ENCODE peak calls at places on chromosome 10, in six cellular contexts. One of them, this sample, is unnamed.
A peak's percentile ranks its signal among the peaks of the same experiment; 100 is the strongest.

GRCh38 chr10:118349235-118349634 is 7.1 kb upstream of the FAM204A start:
- DNase-seq in prostate gland: no peak
- DNase-seq in body of pancreas: no peak
- DNase-seq in upper lobe of right lung: no peak
- DNase-seq in lower lobe of right lung: no peak
- DNase-seq in fibroblast of mammary gland: no peak
- DNase-seq in this sample: no peak

GRCh38 chr10:22389856-22390589 is 44.7 kb downstream of the SPAG6 start:
- DNase-seq in prostate gland: no peak
- DNase-seq in body of pancreas: no peak
- DNase-seq in upper lobe of right lung: no peak
- DNase-seq in lower lobe of right lung: no peak
- DNase-seq in fibroblast of mammary gland: no peak
- DNase-seq in this sample: no peak

GRCh38 chr10:86060386-86061280 is 306.0 kb downstream of the GRID1 start:
- DNase-seq in prostate gland: no peak
- DNase-seq in body of pancreas: no peak
- DNase-seq in upper lobe of right lung: no peak
- DNase-seq in lower lobe of right lung: no peak
- DNase-seq in fibroblast of mammary gland: no peak
- DNase-seq in this sample: no peak

GRCh38 chr10:28592953-28593352 is 60.0 kb downstream of the WAC start:
- DNase-seq in prostate gland: no peak
- DNase-seq in body of pancreas: no peak
- DNase-seq in upper lobe of right lung: no peak
- DNase-seq in lower lobe of right lung: no peak
- DNase-seq in fibroblast of mammary gland: peak; percentile 77
- DNase-seq in this sample: no peak

GRCh38 chr10:69759641-69760040 is 42.1 kb upstream of the COL13A1 start:
- DNase-seq in prostate gland: no peak
- DNase-seq in body of pancreas: no peak
- DNase-seq in upper lobe of right lung: no peak
- DNase-seq in lower lobe of right lung: no peak
- DNase-seq in fibroblast of mammary gland: no peak
- DNase-seq in this sample: no peak

GRCh38 chr10:113261130-113261529 is 291.7 kb upstream of the HABP2 start:
- DNase-seq in prostate gland: no peak
- DNase-seq in body of pancreas: no peak
- DNase-seq in upper lobe of right lung: no peak
- DNase-seq in lower lobe of right lung: no peak
- DNase-seq in fibroblast of mammary gland: no peak
- DNase-seq in this sample: no peak

GRCh38 chr10:68231106-68231901 is 609 bp downstream of the ATOH7 start:
- DNase-seq in prostate gland: peak; percentile 19
- DNase-seq in body of pancreas: peak; percentile 62
- DNase-seq in upper lobe of right lung: peak; percentile 82
- DNase-seq in lower lobe of right lung: peak; percentile 65
- DNase-seq in fibroblast of mammary gland: peak; percentile 58
- DNase-seq in this sample: no peak

GRCh38 chr10:12549297-12549696 is 199.9 kb downstream of the CAMK1D start:
- DNase-seq in prostate gland: no peak
- DNase-seq in body of pancreas: no peak
- DNase-seq in upper lobe of right lung: no peak
- DNase-seq in lower lobe of right lung: no peak
- DNase-seq in fibroblast of mammary gland: no peak
- DNase-seq in this sample: no peak

GRCh38 chr10:44926771-44927751 is 15.9 kb downstream of the TMEM72 start:
- DNase-seq in prostate gland: no peak
- DNase-seq in body of pancreas: no peak
- DNase-seq in upper lobe of right lung: no peak
- DNase-seq in lower lobe of right lung: no peak
- DNase-seq in fibroblast of mammary gland: peak; percentile 51
- DNase-seq in this sample: no peak

GRCh38 chr10:100370976-100371706 is 24.1 kb downstream of the SCD start:
- DNase-seq in prostate gland: peak; percentile 71
- DNase-seq in body of pancreas: peak; percentile 59
- DNase-seq in upper lobe of right lung: peak; percentile 88
- DNase-seq in lower lobe of right lung: peak; percentile 80
- DNase-seq in fibroblast of mammary gland: peak; percentile 90
- DNase-seq in this sample: peak; percentile 96

GRCh38 chr10:128897414-128897928 is 569.6 kb upstream of the MGMT start:
- DNase-seq in prostate gland: no peak
- DNase-seq in body of pancreas: no peak
- DNase-seq in upper lobe of right lung: no peak
- DNase-seq in lower lobe of right lung: no peak
- DNase-seq in fibroblast of mammary gland: no peak
- DNase-seq in this sample: no peak

GRCh38 chr10:51683031-51683830 is 16.2 kb downstream of the CSTF2T start:
- DNase-seq in prostate gland: no peak
- DNase-seq in body of pancreas: no peak
- DNase-seq in upper lobe of right lung: no peak
- DNase-seq in lower lobe of right lung: no peak
- DNase-seq in fibroblast of mammary gland: peak; percentile 81
- DNase-seq in this sample: no peak

GRCh38 chr10:68099736-68100135 is 9.6 kb upstream of the MYPN start:
- DNase-seq in prostate gland: no peak
- DNase-seq in body of pancreas: no peak
- DNase-seq in upper lobe of right lung: no peak
- DNase-seq in lower lobe of right lung: no peak
- DNase-seq in fibroblast of mammary gland: peak; percentile 85
- DNase-seq in this sample: no peak

GRCh38 chr10:70587045-70587658 is 15.4 kb downstream of the PRF1 start:
- DNase-seq in prostate gland: no peak
- DNase-seq in body of pancreas: no peak
- DNase-seq in upper lobe of right lung: no peak
- DNase-seq in lower lobe of right lung: no peak
- DNase-seq in fibroblast of mammary gland: no peak
- DNase-seq in this sample: peak; percentile 37

GRCh38 chr10:15720635-15721310 is 1.1 kb upstream of the ITGA8 start:
- DNase-seq in prostate gland: no peak
- DNase-seq in body of pancreas: no peak
- DNase-seq in upper lobe of right lung: no peak
- DNase-seq in lower lobe of right lung: no peak
- DNase-seq in fibroblast of mammary gland: no peak
- DNase-seq in this sample: no peak

GRCh38 chr10:15719899-15720634 is at the start of gene ITGA8:
- DNase-seq in prostate gland: peak; percentile 9
- DNase-seq in body of pancreas: no peak
- DNase-seq in upper lobe of right lung: peak; percentile 64
- DNase-seq in lower lobe of right lung: no peak
- DNase-seq in fibroblast of mammary gland: peak; percentile 39
- DNase-seq in this sample: no peak

GRCh38 chr10:15715619-15716227 is 4.0 kb downstream of the ITGA8 start:
- DNase-seq in prostate gland: no peak
- DNase-seq in body of pancreas: no peak
- DNase-seq in upper lobe of right lung: no peak
- DNase-seq in lower lobe of right lung: no peak
- DNase-seq in fibroblast of mammary gland: peak; percentile 38
- DNase-seq in this sample: no peak

GRCh38 chr10:15719062-15719898 is 442 bp downstream of the ITGA8 start:
- DNase-seq in prostate gland: no peak
- DNase-seq in body of pancreas: no peak
- DNase-seq in upper lobe of right lung: no peak
- DNase-seq in lower lobe of right lung: no peak
- DNase-seq in fibroblast of mammary gland: no peak
- DNase-seq in this sample: no peak

GRCh38 chr10:15718495-15719061 is 1.1 kb downstream of the ITGA8 start:
- DNase-seq in prostate gland: no peak
- DNase-seq in body of pancreas: no peak
- DNase-seq in upper lobe of right lung: no peak
- DNase-seq in lower lobe of right lung: no peak
- DNase-seq in fibroblast of mammary gland: no peak
- DNase-seq in this sample: no peak
- H3K4me3 ChIP-seq in prostate gland: peak overlapping the region; percentile 43
- H3K4me3 ChIP-seq in body of pancreas: no peak overlapping the region
- H3K4me3 ChIP-seq in upper lobe of right lung: peak overlapping the region; percentile 46
- H3K4me3 ChIP-seq in lower lobe of right lung: peak overlapping the region; percentile 60
- H3K4me3 ChIP-seq in fibroblast of mammary gland: no peak overlapping the region
- H3K4me3 ChIP-seq in this sample: no peak overlapping the region

DNA sequence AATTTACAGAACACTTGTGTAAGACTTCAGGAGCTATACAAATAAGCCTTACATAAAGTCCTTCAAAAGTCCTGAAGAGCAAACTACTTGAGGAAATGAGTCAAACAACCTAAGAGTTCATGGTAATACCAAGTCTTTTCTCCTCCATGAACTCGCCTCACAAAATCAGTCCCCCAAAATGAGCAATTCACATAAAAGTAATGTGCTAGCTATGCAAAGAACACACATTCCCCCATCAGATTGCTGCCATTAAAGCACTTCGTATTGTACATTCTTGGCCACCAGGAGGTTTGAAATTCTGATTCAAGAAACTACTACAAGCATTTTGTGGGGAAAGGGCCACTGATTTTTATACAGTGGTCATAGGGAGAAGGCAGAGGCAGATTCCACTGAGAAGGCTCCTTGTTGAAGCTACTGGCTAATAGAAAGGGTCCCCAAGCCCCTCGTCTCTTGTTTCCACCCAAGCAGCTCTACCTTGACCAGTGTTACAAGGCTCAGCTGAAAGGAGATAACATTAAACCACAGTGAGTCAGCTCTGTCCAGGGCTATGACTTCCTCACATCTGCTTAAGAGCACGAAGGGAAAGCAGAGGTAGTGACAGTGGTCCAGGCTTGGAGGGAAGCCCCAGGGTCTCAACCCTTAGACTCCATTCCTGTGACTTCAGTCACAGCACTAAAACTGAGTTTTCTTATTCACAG is 115.2 kb upstream of the CDK1 start:
- DNase-seq in prostate gland: no peak
- DNase-seq in body of pancreas: no peak
- DNase-seq in upper lobe of right lung: no peak
- DNase-seq in lower lobe of right lung: no peak
- DNase-seq in fibroblast of mammary gland: no peak
- DNase-seq in this sample: no peak
- TF ChIP-seq CTCF in prostate gland: no peak
- TF ChIP-seq CTCF in body of pancreas: no peak
- TF ChIP-seq CTCF in upper lobe of right lung: no peak
- TF ChIP-seq CTCF in lower lobe of right lung: no peak
- TF ChIP-seq CTCF in fibroblast of mammary gland: no peak
- TF ChIP-seq CTCF in this sample: no peak

GRCh38 chr10:1251769-1252168 is 195.6 kb downstream of the WDR37 start:
- DNase-seq in prostate gland: no peak
- DNase-seq in body of pancreas: no peak
- DNase-seq in upper lobe of right lung: no peak
- DNase-seq in lower lobe of right lung: no peak
- DNase-seq in fibroblast of mammary gland: no peak
- DNase-seq in this sample: peak; percentile 34
- H3K4me3 ChIP-seq in prostate gland: no peak overlapping the region
- H3K4me3 ChIP-seq in body of pancreas: no peak overlapping the region
- H3K4me3 ChIP-seq in upper lobe of right lung: no peak overlapping the region
- H3K4me3 ChIP-seq in lower lobe of right lung: no peak overlapping the region
- H3K4me3 ChIP-seq in fibroblast of mammary gland: no peak overlapping the region
- H3K4me3 ChIP-seq in this sample: no peak overlapping the region

GRCh38 chr10:123665371-123666286 is 526 bp upstream of the GPR26 start:
- DNase-seq in prostate gland: no peak
- DNase-seq in body of pancreas: no peak
- DNase-seq in upper lobe of right lung: peak; percentile 20
- DNase-seq in lower lobe of right lung: no peak
- DNase-seq in fibroblast of mammary gland: no peak
- DNase-seq in this sample: no peak

GRCh38 chr10:123666318-123667291 is at the start of gene GPR26:
- DNase-seq in prostate gland: no peak
- DNase-seq in body of pancreas: no peak
- DNase-seq in upper lobe of right lung: no peak
- DNase-seq in lower lobe of right lung: no peak
- DNase-seq in fibroblast of mammary gland: no peak
- DNase-seq in this sample: no peak

GRCh38 chr10:123663522-123663921 is 2.6 kb upstream of the GPR26 start:
- DNase-seq in prostate gland: no peak
- DNase-seq in body of pancreas: no peak
- DNase-seq in upper lobe of right lung: no peak
- DNase-seq in lower lobe of right lung: no peak
- DNase-seq in fibroblast of mammary gland: no peak
- DNase-seq in this sample: no peak
- TF ChIP-seq CTCF in prostate gland: no peak
- TF ChIP-seq CTCF in body of pancreas: no peak
- TF ChIP-seq CTCF in upper lobe of right lung: no peak
- TF ChIP-seq CTCF in lower lobe of right lung: no peak
- TF ChIP-seq CTCF in fibroblast of mammary gland: no peak
- TF ChIP-seq CTCF in this sample: no peak

DNA sequence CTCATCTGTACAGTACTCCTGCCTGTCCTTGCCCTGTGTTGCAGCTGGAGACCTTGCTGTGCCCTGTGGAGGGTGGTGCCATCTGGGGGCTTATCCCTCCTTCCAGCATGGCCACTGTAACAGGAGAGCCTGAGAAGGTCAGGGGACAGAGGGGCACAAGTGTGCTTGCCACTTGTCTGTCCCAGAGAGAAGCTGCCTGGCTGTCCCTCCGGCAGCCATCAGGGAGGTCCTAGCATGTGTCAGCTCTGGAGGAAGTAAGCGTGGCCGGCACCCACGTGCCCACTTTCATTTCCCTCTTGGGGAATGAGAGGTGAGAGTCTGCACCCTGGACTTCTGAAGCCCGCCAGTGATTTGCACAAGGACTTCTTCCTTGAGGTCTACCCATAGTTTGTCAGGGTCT is 97.0 kb upstream of the PPIF start:
- DNase-seq in prostate gland: no peak
- DNase-seq in body of pancreas: no peak
- DNase-seq in upper lobe of right lung: peak; percentile 84
- DNase-seq in lower lobe of right lung: peak; percentile 87
- DNase-seq in fibroblast of mammary gland: no peak
- DNase-seq in this sample: peak; percentile 94
- H3K4me3 ChIP-seq in prostate gland: no peak overlapping the region
- H3K4me3 ChIP-seq in body of pancreas: no peak overlapping the region
- H3K4me3 ChIP-seq in upper lobe of right lung: no peak overlapping the region
- H3K4me3 ChIP-seq in lower lobe of right lung: no peak overlapping the region
- H3K4me3 ChIP-seq in fibroblast of mammary gland: no peak overlapping the region
- H3K4me3 ChIP-seq in this sample: no peak overlapping the region

GRCh38 chr10:13847201-13847631 is 260.5 kb downstream of the PRPF18 start:
- DNase-seq in prostate gland: no peak
- DNase-seq in body of pancreas: no peak
- DNase-seq in upper lobe of right lung: no peak
- DNase-seq in lower lobe of right lung: no peak
- DNase-seq in fibroblast of mammary gland: no peak
- DNase-seq in this sample: no peak
- TF ChIP-seq CTCF in prostate gland: no peak
- TF ChIP-seq CTCF in body of pancreas: no peak
- TF ChIP-seq CTCF in upper lobe of right lung: no peak
- TF ChIP-seq CTCF in lower lobe of right lung: no peak
- TF ChIP-seq CTCF in fibroblast of mammary gland: no peak
- TF ChIP-seq CTCF in this sample: no peak

This sample was measured in lower leg skin.